ENCODE peak calls at places on chromosomes 12 and 14, in five cellular contexts. One of them, this sample, is unnamed.
A peak's percentile ranks its signal among the peaks of the same experiment; 100 is the strongest.

GRCh38 chr12:119020377-119021360 is 39.3 kb downstream of the SRRM4 start:
- DNase-seq in body of pancreas: peak; percentile 61
- DNase-seq in gastrocnemius medialis: no peak
- DNase-seq in lower lobe of right lung: peak; percentile 74
- DNase-seq in left lung: peak; percentile 39
- DNase-seq in this sample: no peak

GRCh38 chr14:59161571-59162175 is 26.8 kb upstream of the DAAM1 start:
- DNase-seq in body of pancreas: peak; percentile 42
- DNase-seq in gastrocnemius medialis: no peak
- DNase-seq in lower lobe of right lung: no peak
- DNase-seq in left lung: no peak
- DNase-seq in this sample: peak; percentile 71

GRCh38 chr12:62254967-62255366 is 5.2 kb upstream of the USP15 start:
- DNase-seq in body of pancreas: no peak
- DNase-seq in gastrocnemius medialis: no peak
- DNase-seq in lower lobe of right lung: no peak
- DNase-seq in left lung: no peak
- DNase-seq in this sample: no peak

GRCh38 chr12:92396647-92397258 is 251.1 kb upstream of the BTG1 start:
- DNase-seq in body of pancreas: no peak
- DNase-seq in gastrocnemius medialis: no peak
- DNase-seq in lower lobe of right lung: no peak
- DNase-seq in left lung: no peak
- DNase-seq in this sample: no peak

GRCh38 chr14:68733086-68733621 is 59.7 kb downstream of the ZFP36L1 start:
- DNase-seq in body of pancreas: peak; percentile 70
- DNase-seq in gastrocnemius medialis: no peak
- DNase-seq in lower lobe of right lung: no peak
- DNase-seq in left lung: peak; percentile 63
- DNase-seq in this sample: peak; percentile 22

GRCh38 chr12:132801741-132802140 is 26.9 kb downstream of the GOLGA3 start:
- DNase-seq in body of pancreas: no peak
- DNase-seq in gastrocnemius medialis: no peak
- DNase-seq in lower lobe of right lung: no peak
- DNase-seq in left lung: no peak
- DNase-seq in this sample: no peak

GRCh38 chr12:54279227-54279631 is 693 bp downstream of the CBX5 start:
- DNase-seq in body of pancreas: no peak
- DNase-seq in gastrocnemius medialis: no peak
- DNase-seq in lower lobe of right lung: no peak
- DNase-seq in left lung: no peak
- DNase-seq in this sample: no peak

GRCh38 chr14:99254391-99255009 is 17.5 kb downstream of the BCL11B start:
- DNase-seq in body of pancreas: no peak
- DNase-seq in gastrocnemius medialis: no peak
- DNase-seq in lower lobe of right lung: no peak
- DNase-seq in left lung: no peak
- DNase-seq in this sample: no peak

GRCh38 chr12:112349440-112349839 is 32.8 kb downstream of the HECTD4 start:
- DNase-seq in body of pancreas: no peak
- DNase-seq in gastrocnemius medialis: no peak
- DNase-seq in lower lobe of right lung: no peak
- DNase-seq in left lung: no peak
- DNase-seq in this sample: no peak

GRCh38 chr12:95796225-95796981 is 5.8 kb upstream of the NTN4 start:
- DNase-seq in body of pancreas: no peak
- DNase-seq in gastrocnemius medialis: no peak
- DNase-seq in lower lobe of right lung: peak; percentile 52
- DNase-seq in left lung: no peak
- DNase-seq in this sample: no peak

GRCh38 chr12:74120644-74121043 is 417.0 kb upstream of the ATXN7L3B start:
- DNase-seq in body of pancreas: no peak
- DNase-seq in gastrocnemius medialis: no peak
- DNase-seq in lower lobe of right lung: no peak
- DNase-seq in left lung: no peak
- DNase-seq in this sample: no peak

GRCh38 chr12:119988440-119988787 is 622 bp upstream of the BICDL1 start:
- DNase-seq in body of pancreas: no peak
- DNase-seq in gastrocnemius medialis: no peak
- DNase-seq in lower lobe of right lung: no peak
- DNase-seq in left lung: no peak
- DNase-seq in this sample: no peak

GRCh38 chr14:105943973-105944602 is 417.7 kb downstream of the TMEM121 start:
- DNase-seq in body of pancreas: no peak
- DNase-seq in gastrocnemius medialis: no peak
- DNase-seq in lower lobe of right lung: no peak
- DNase-seq in left lung: no peak
- DNase-seq in this sample: no peak
- H3K9me3 ChIP-seq in body of pancreas: no peaks in the 10 kb centered on the region
- H3K9me3 ChIP-seq in gastrocnemius medialis: no peaks in the 10 kb centered on the region
- H3K9me3 ChIP-seq in lower lobe of right lung: peaks cover 8% of the 10 kb centered on the region
- H3K9me3 ChIP-seq in left lung: no peaks in the 10 kb centered on the region
- H3K9me3 ChIP-seq in this sample: peaks cover 6% of the 10 kb centered on the region

DNA sequence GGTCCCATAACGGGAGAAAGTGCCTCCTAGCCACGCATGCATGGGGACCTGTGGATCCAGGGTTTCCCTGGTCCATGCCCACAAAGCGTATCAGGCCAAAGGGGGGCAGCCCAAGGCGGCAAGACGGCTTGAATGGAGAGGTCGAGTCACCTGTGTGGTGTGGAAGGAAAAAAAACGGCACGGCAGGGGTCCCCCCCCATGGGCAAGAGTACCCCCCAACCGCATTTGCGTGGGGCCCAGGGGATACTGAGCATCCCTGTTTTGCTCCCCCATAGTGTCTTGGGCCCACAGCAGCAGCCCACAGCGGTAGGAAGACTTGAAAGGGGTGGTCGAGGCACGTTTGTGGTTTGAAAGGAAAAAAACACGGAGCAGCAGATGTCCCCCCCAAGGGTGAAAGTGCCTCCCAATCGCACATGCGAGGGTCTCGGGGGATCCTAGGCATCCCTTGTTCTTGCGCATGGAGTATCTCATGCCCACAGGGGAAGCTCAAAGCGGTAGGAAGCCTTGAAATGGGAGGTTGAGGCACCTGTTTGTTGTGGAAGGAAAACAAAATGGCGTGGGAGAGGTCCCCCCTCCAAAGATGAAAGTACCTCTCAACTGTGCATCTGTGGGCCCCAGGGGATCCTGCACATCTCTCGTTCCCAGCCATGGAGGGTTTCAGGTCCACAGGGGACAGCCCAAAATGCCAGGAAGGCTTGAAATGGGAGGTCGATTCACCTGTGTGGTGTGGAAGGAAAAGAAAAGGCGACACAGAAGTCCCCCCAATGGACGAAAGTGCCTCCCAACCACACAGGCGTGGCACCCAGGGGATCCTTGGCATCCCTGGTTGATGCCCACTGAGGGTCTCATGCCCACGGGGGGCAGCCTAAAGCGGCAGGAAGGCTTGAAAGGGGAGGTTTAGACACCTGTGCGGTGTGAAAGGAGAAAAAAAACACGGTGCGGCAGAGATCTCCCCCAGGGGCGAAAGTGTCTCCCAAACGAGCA is 577.5 kb downstream of the ALG10 start:
- DNase-seq in body of pancreas: no peak
- DNase-seq in gastrocnemius medialis: no peak
- DNase-seq in lower lobe of right lung: no peak
- DNase-seq in left lung: no peak
- DNase-seq in this sample: no peak
- H3K9me3 ChIP-seq in body of pancreas: no peaks in the 10 kb centered on the region
- H3K9me3 ChIP-seq in gastrocnemius medialis: no peaks in the 10 kb centered on the region
- H3K9me3 ChIP-seq in lower lobe of right lung: peaks cover 46% of the 10 kb centered on the region
- H3K9me3 ChIP-seq in left lung: no peaks in the 10 kb centered on the region
- H3K9me3 ChIP-seq in this sample: peaks cover 19% of the 10 kb centered on the region

GRCh38 chr12:60269611-60270269 is 673.9 kb downstream of the SLC16A7 start:
- DNase-seq in body of pancreas: no peak
- DNase-seq in gastrocnemius medialis: no peak
- DNase-seq in lower lobe of right lung: no peak
- DNase-seq in left lung: no peak
- DNase-seq in this sample: no peak
- H3K9me3 ChIP-seq in body of pancreas: no peaks in the 10 kb centered on the region
- H3K9me3 ChIP-seq in gastrocnemius medialis: no peaks in the 10 kb centered on the region
- H3K9me3 ChIP-seq in lower lobe of right lung: no peaks in the 10 kb centered on the region
- H3K9me3 ChIP-seq in left lung: no peaks in the 10 kb centered on the region
- H3K9me3 ChIP-seq in this sample: no peaks in the 10 kb centered on the region

GRCh38 chr12:6375269-6376078 is at the start of gene SCNN1A:
- DNase-seq in body of pancreas: peak; percentile 82
- DNase-seq in gastrocnemius medialis: no peak
- DNase-seq in lower lobe of right lung: peak; percentile 85
- DNase-seq in left lung: peak; percentile 78
- DNase-seq in this sample: peak; percentile 60

GRCh38 chr12:6377667-6377994 is 2.3 kb upstream of the SCNN1A start:
- DNase-seq in body of pancreas: peak; percentile 85
- DNase-seq in gastrocnemius medialis: no peak
- DNase-seq in lower lobe of right lung: peak; percentile 86
- DNase-seq in left lung: peak; percentile 83
- DNase-seq in this sample: no peak

GRCh38 chr12:6376079-6376941 is 947 bp upstream of the SCNN1A start:
- DNase-seq in body of pancreas: peak; percentile 84
- DNase-seq in gastrocnemius medialis: no peak
- DNase-seq in lower lobe of right lung: peak; percentile 90
- DNase-seq in left lung: peak; percentile 78
- DNase-seq in this sample: no peak

GRCh38 chr12:6378709-6379427 is 3.5 kb upstream of the SCNN1A start:
- DNase-seq in body of pancreas: no peak
- DNase-seq in gastrocnemius medialis: no peak
- DNase-seq in lower lobe of right lung: peak; percentile 34
- DNase-seq in left lung: no peak
- DNase-seq in this sample: no peak

GRCh38 chr12:6376965-6377666 is 1.8 kb upstream of the SCNN1A start:
- DNase-seq in body of pancreas: no peak
- DNase-seq in gastrocnemius medialis: no peak
- DNase-seq in lower lobe of right lung: no peak
- DNase-seq in left lung: no peak
- DNase-seq in this sample: no peak
- H3K9me3 ChIP-seq in body of pancreas: no peaks in the 10 kb centered on the region
- H3K9me3 ChIP-seq in gastrocnemius medialis: no peaks in the 10 kb centered on the region
- H3K9me3 ChIP-seq in lower lobe of right lung: no peaks in the 10 kb centered on the region
- H3K9me3 ChIP-seq in left lung: no peaks in the 10 kb centered on the region
- H3K9me3 ChIP-seq in this sample: no peaks in the 10 kb centered on the region

DNA sequence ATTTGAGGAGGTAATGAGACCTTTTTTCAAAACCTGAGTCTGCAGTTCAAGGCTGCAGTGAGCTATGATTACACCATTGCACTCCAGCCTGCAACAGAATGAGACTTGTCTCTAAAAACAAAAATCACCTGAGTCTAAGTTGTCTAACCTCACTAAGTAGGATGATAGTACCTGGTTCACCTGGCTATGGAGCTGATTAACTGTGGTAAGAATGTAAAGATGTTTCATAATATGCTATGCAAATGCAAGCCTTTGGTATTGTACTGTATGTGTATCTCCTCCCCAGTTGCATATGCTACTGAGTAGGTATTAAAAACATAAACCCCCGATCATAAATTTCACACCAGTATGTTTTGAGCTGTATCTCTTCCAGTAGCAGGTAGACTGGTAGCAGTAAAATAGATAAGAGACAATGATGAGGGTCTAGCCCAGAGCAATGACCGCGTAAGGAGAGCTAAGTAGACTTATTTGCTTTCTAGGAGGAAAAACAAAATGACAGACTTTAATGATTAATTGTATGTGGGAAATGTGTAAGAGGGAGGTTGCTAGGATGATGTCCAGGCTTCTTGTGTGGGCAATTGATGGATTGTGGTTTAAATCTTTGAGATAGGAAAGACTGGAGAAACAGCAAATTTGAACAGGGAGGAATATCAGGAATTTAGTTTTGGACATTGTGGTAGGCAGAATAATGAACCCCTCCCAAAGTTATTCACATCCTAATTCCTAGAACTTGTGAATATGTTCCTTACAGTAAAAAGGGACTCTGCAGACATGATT is 41.6 kb upstream of the EGLN3 start:
- DNase-seq in body of pancreas: no peak
- DNase-seq in gastrocnemius medialis: no peak
- DNase-seq in lower lobe of right lung: no peak
- DNase-seq in left lung: no peak
- DNase-seq in this sample: no peak
- H3K9me3 ChIP-seq in body of pancreas: no peaks in the 10 kb centered on the region
- H3K9me3 ChIP-seq in gastrocnemius medialis: no peaks in the 10 kb centered on the region
- H3K9me3 ChIP-seq in lower lobe of right lung: no peaks in the 10 kb centered on the region
- H3K9me3 ChIP-seq in left lung: no peaks in the 10 kb centered on the region
- H3K9me3 ChIP-seq in this sample: no peaks in the 10 kb centered on the region

This sample was measured in ascending aorta.